ENCODE peak calls at places on chromosomes 4 and X, in eight cellular contexts. U, Z, A, V, O, S, K and H are unnamed samples. For H3K4me1, the result is how much of the 10 kb centered on the place peaks cover.

GRCh38 chrX:103310592-103311400 is at the start of gene BEX2:
- DNase-seq in K (peak), S (peak), U (peak), O (peak), Z (peak), A (peak), V (peak), H (peak)

GRCh38 chrX:109624641-109625311 is at the start of gene KCNE5:
- DNase-seq in V (no peak), Z (peak), U (peak), A (no peak), K (no peak), O (no peak), S (peak), H (no peak)

GRCh38 chr4:134337584-134337983 is 136.0 kb upstream of the PABPC4L start:
- DNase-seq in O (no peak), U (no peak), S (no peak), A (no peak), Z (no peak), K (no peak), V (no peak), H (no peak)

GRCh38 chr4:18689308-18689915 is 667.9 kb upstream of the LCORL start:
- DNase-seq in Z (no peak), K (peak), S (peak), O (peak), V (no peak), U (peak), A (peak), H (no peak)

GRCh38 chr4:16801356-16801755 is 97.1 kb downstream of the LDB2 start:
- DNase-seq in U (no peak), O (no peak), A (no peak), Z (no peak), V (no peak), S (no peak), K (no peak), H (no peak)

GRCh38 chrX:136768469-136769084 is 12.2 kb downstream of the ARHGEF6 start:
- DNase-seq in K (peak), Z (no peak), U (no peak), S (peak), O (peak), A (peak), V (no peak), H (no peak)

GRCh38 chr4:151233600-151233999 is 43.4 kb upstream of the PRSS48 start:
- DNase-seq in A (no peak), K (no peak), V (no peak), Z (no peak), U (no peak), O (no peak), S (no peak), H (no peak)

GRCh38 chr4:119246177-119246576 is 33.7 kb downstream of the USP53 start:
- DNase-seq in O (no peak), K (no peak), V (no peak), Z (no peak), S (no peak), A (no peak), U (no peak), H (no peak)

GRCh38 chr4:173005912-173006633 is 162.5 kb upstream of the GALNT7 start:
- DNase-seq in K (no peak), O (peak), A (no peak), V (no peak), Z (no peak), U (no peak), S (no peak), H (no peak)

GRCh38 chrX:48025561-48025960 is 18.8 kb downstream of the SPACA5 start:
- DNase-seq in A (peak), K (peak), O (peak), U (peak), Z (no peak), V (no peak), S (peak), H (peak)

GRCh38 chrX:154734101-154734781 is 16.6 kb downstream of the GAB3 start:
- DNase-seq in V (no peak), U (no peak), A (peak), K (peak), S (no peak), O (peak), Z (peak), H (peak)

GRCh38 chrX:69186651-69187050 is 21.4 kb upstream of the PJA1 start:
- DNase-seq in A (no peak), V (no peak), K (no peak), O (no peak), S (no peak), U (no peak), Z (no peak), H (no peak)

GRCh38 chrX:45851434-45851991 is 650.8 kb upstream of the DIPK2B start:
- DNase-seq in Z (peak), V (no peak), U (peak), S (peak), A (no peak), K (peak), O (peak), H (peak)

GRCh38 chrX:123917069-123917468 is 44.4 kb upstream of the STAG2 start:
- DNase-seq in Z (no peak), K (no peak), U (no peak), V (no peak), S (no peak), O (no peak), A (no peak), H (no peak)

GRCh38 chrX:116499780-116500179 is 37.0 kb upstream of the CT83 start:
- DNase-seq in Z (no peak), K (peak), A (peak), O (no peak), U (no peak), V (no peak), S (no peak), H (no peak)

GRCh38 chr4:53914313-53915016 is 149.9 kb downstream of the CHIC2 start:
- DNase-seq in A (peak), K (peak), O (no peak), V (no peak), U (no peak), Z (no peak), S (no peak), H (no peak)

GRCh38 chrX:120302434-120302833 is 8.8 kb downstream of the TMEM255A start:
- DNase-seq in S (peak), A (no peak), K (no peak), O (no peak), U (peak), Z (peak), V (no peak), H (peak)

GRCh38 chr4:113976937-113977855 is 2.3 kb downstream of the ARSJ start:
- DNase-seq in O (no peak), K (no peak), U (no peak), S (no peak), A (peak), Z (no peak), V (no peak), H (no peak)

GRCh38 chr4:186266699-186267467 is 894 bp downstream of the F11 start:
- DNase-seq in Z (peak), A (peak), U (peak), O (no peak), S (peak), V (no peak), K (no peak), H (no peak)

GRCh38 chr4:2745981-2746806 is 9.9 kb downstream of the TNIP2 start:
- DNase-seq in O (no peak), Z (peak), S (no peak), U (no peak), A (peak), V (peak), K (peak), H (peak)

GRCh38 chr4:27861381-27861787 is 1000.7 kb downstream of the STIM2 start:
- DNase-seq in V (no peak), O (no peak), S (peak), A (peak), Z (peak), U (peak), K (peak), H (no peak)

GRCh38 chrX:129823523-129823922 is 20.2 kb downstream of the ZDHHC9 start:
- DNase-seq in K (no peak), V (no peak), A (no peak), Z (no peak), O (no peak), U (no peak), S (no peak), H (no peak)

GRCh38 chr4:148850257-148850995 is 408.2 kb upstream of the NR3C2 start:
- DNase-seq in S (peak), Z (no peak), U (no peak), A (no peak), O (no peak), V (no peak), K (no peak), H (no peak)

GRCh38 chr4:23934915-23935314 is 45.1 kb upstream of the PPARGC1A start:
- DNase-seq in U (no peak), A (peak), S (peak), V (no peak), Z (peak), K (no peak), O (no peak), H (no peak)

GRCh38 chrX:49675075-49675719 is 20.6 kb downstream of the PAGE1 start:
- DNase-seq in K (no peak), V (no peak), A (no peak), O (no peak), S (no peak), Z (no peak), U (no peak), H (no peak)

GRCh38 chr4:84498203-84499026 is 677 bp downstream of the NKX6-1 start:
- DNase-seq in S (peak), U (peak), Z (peak), O (no peak), K (peak), V (no peak), A (peak), H (no peak)

GRCh38 chrX:115229337-115229991 is 4.4 kb downstream of the LRCH2 start:
- DNase-seq in K (no peak), A (no peak), Z (no peak), O (no peak), U (no peak), V (no peak), S (no peak), H (no peak)

GRCh38 chr4:181077416-181077815 is 1165.8 kb upstream of the TENM3 start:
- DNase-seq in U (no peak), S (no peak), K (no peak), O (no peak), Z (no peak), V (no peak), A (peak), H (no peak)

GRCh38 chr4:182367153-182367552 is 124.0 kb downstream of the TENM3 start:
- DNase-seq in A (no peak), S (no peak), O (no peak), Z (no peak), K (no peak), U (no peak), V (no peak), H (no peak)

GRCh38 chrX:18146954-18147353 is 73.7 kb downstream of the BEND2 start:
- DNase-seq in K (peak), U (peak), V (no peak), S (peak), O (no peak), A (peak), Z (no peak), H (peak)

GRCh38 chr4:34814266-34814665 is 1430.0 kb downstream of the ARAP2 start:
- DNase-seq in Z (no peak), O (no peak), S (no peak), A (no peak), K (peak), U (no peak), V (no peak), H (no peak)

GRCh38 chr4:60201052-60201673 is 999.0 kb upstream of the ADGRL3 start:
- DNase-seq in Z (peak), S (peak), K (peak), O (no peak), V (no peak), A (peak), U (peak), H (no peak)

GRCh38 chr4:90825849-90826248 is 698.7 kb downstream of the CCSER1 start:
- DNase-seq in K (no peak), Z (no peak), A (no peak), S (no peak), O (no peak), U (no peak), V (no peak), H (no peak)

GRCh38 chr4:151099226-151099975 is at the start of gene RPS3A:
- DNase-seq in S (peak), U (peak), Z (peak), O (peak), K (peak), A (peak), V (peak), H (peak)

GRCh38 chr4:126414741-126415140 is 1100.0 kb downstream of the FAT4 start:
- DNase-seq in U (no peak), V (no peak), Z (no peak), O (no peak), A (no peak), K (no peak), S (no peak), H (no peak)

GRCh38 chr4:185710487-185710995 is 101.5 kb downstream of the SORBS2 start:
- DNase-seq in U (no peak), A (no peak), S (peak), Z (peak), K (peak), V (no peak), O (no peak), H (no peak)

DNA sequence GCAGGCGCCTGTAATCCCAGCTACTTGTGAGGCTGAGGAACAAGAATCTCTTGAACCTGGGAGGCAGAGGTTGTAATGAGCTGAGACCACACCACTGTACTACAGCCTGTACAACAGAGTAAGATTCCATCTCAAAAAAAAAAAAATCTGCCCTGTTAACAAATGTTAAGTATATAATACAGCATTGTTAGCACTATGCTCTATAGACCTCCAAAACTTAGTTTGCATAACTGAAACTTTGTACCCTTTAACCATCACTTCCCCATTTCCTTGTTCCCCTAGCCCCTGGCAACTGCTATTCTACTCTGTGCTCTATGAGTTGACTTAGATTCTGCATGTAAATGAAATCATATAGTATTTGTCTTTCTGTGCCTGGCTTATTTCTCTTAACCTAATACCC is 76.7 kb downstream of the TAB3 start:
- DNase-seq in Z (no peak), K (no peak), S (no peak), V (no peak), U (no peak), A (no peak), O (no peak), H (no peak)
- H3K4me3 ChIP-seq in Z (no peak), K (no peak), S (no peak), V (no peak), U (no peak), A (no peak), O (no peak), H (no peak)

GRCh38 chrX:2502668-2503519 is 2.1 kb upstream of the DHRSX start:
- DNase-seq in Z (no peak), U (no peak), V (no peak), K (no peak), S (no peak), A (peak), O (no peak), H (no peak)
- H3K27ac ChIP-seq in Z (no peak), U (no peak), V (no peak), K (no peak), S (no peak), A (no peak), O (no peak), H (no peak)

DNA sequence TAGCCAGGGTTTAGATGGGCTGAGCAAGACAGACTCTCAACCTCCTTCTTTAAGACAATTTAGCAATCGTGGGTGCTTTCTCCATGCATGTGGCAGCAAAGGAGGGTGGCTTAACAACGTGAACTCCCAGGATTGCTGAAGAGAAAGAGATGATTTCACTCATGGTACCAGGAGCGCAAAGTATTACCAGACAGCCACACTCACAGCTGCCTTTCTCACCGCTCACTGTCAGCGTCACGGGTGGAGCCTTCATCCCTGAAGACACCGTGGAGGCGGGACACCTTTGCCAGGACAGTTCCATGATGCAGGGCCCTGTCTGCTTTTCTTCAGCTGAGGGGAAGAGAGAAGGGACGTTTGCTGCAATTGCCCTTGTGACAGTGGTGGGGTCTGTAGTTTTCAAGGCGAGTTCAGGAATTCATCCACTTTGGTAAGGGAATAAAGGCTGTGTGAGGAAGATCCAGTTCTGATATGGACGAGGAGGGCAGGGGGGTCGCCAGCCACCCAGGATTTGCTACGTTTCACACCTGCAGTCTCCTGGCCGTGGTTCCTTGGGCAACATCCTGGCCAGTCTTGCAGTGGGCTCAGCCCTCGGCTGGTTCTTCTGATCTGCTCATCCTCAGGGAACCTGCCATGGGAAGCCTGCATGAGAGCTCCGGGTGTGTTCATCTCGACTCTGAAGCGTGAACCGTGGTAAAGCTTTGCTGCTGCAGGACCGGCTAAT is 212.6 kb upstream of the PSAPL1 start:
- DNase-seq in Z (peak), S (no peak), K (no peak), U (no peak), O (no peak), A (no peak), V (no peak), H (no peak)
- H3K4me1 ChIP-seq in Z (under half), S (under half), K (under half), U (under half), O (under half), A (under half), V (under half), H (under half)

GRCh38 chr4:42398448-42399355 is 1.4 kb downstream of the SHISA3 start:
- DNase-seq in U (peak), V (no peak), A (no peak), O (no peak), K (peak), Z (no peak), S (peak), H (no peak)

GRCh38 chr4:42396361-42397255 is 680 bp upstream of the SHISA3 start:
- DNase-seq in S (no peak), K (peak), O (no peak), Z (no peak), V (no peak), A (no peak), U (peak), H (no peak)

GRCh38 chr4:42397635-42398447 is 553 bp downstream of the SHISA3 start:
- DNase-seq in V (no peak), U (peak), A (peak), O (no peak), S (peak), K (peak), Z (no peak), H (no peak)

GRCh38 chr4:42395595-42395994 is 1.7 kb upstream of the SHISA3 start:
- DNase-seq in K (no peak), O (no peak), S (no peak), A (no peak), V (no peak), U (no peak), Z (no peak), H (no peak)

GRCh38 chr4:42397256-42397634 is at the start of gene SHISA3:
- DNase-seq in U (peak), V (no peak), Z (peak), K (peak), O (no peak), S (no peak), A (peak), H (no peak)
- H3K4me3 ChIP-seq in U (peak), V (peak), Z (peak), K (peak), O (peak), S (peak), A (peak), H (peak)

GRCh38 chr4:141802324-141802723 is 165.9 kb downstream of the IL15 start:
- DNase-seq in S (no peak), K (peak), Z (no peak), V (no peak), O (no peak), A (peak), U (no peak), H (no peak)
- H3K27ac ChIP-seq in S (no peak), K (peak), Z (no peak), V (no peak), O (no peak), A (no peak), U (no peak), H (no peak)

GRCh38 chr4:87026795-87027495 is 92.1 kb downstream of the AFF1 start:
- DNase-seq in S (no peak), U (no peak), K (no peak), A (no peak), Z (no peak), V (no peak), O (no peak), H (no peak)

GRCh38 chr4:87024181-87024580 is 89.4 kb downstream of the AFF1 start:
- DNase-seq in Z (no peak), V (no peak), A (no peak), K (no peak), O (no peak), S (no peak), U (no peak), H (no peak)

GRCh38 chr4:87029356-87029755 is 94.5 kb downstream of the AFF1 start:
- DNase-seq in A (no peak), S (no peak), Z (no peak), U (no peak), K (no peak), O (peak), V (no peak), H (no peak)

GRCh38 chr4:87025023-87025613 is 90.3 kb downstream of the AFF1 start:
- DNase-seq in V (no peak), O (no peak), Z (no peak), S (no peak), U (no peak), A (no peak), K (no peak), H (no peak)

DNA sequence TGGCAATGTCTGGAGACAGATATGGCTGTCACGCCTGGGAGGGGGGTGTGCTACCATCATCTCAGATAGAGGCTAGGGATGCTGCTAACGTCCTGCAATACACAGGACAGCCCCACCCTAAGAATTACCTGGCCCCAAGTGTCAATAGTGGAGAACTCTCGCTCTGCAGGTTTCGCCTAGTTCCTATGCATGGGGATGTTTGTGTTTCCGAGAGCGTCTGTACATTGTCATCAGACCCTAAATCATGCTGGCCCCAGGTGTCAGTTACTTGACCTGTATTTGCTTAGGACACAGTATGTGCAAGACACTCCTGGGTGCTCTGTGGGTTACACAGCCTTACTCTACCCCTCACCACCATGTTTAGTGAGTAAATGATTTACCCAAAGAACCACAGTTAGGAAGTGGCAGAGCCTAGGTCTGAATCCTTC is 90.8 kb downstream of the AFF1 start:
- DNase-seq in U (no peak), S (no peak), A (no peak), O (no peak), V (no peak), K (no peak), Z (no peak), H (no peak)
- H3K4me1 ChIP-seq in U (half or more), S (half or more), A (under half), O (under half), V (half or more), K (under half), Z (half or more), H (under half)

GRCh38 chr4:164381859-164382258 is 372.1 kb upstream of the SMIM31 start:
- DNase-seq in Z (no peak), U (no peak), A (no peak), O (no peak), K (no peak), S (no peak), V (no peak), H (no peak)
- H3K4me3 ChIP-seq in Z (no peak), U (no peak), A (no peak), O (no peak), K (no peak), S (no peak), V (no peak), H (no peak)

GRCh38 chrX:135698924-135699323 is 14.5 kb upstream of the CT45A1 start:
- DNase-seq in V (no peak), U (no peak), S (no peak), A (no peak), Z (no peak), K (no peak), O (no peak), H (no peak)
- H3K27ac ChIP-seq in V (no peak), U (no peak), S (no peak), A (no peak), Z (no peak), K (no peak), O (no peak), H (no peak)